ENCODE peak calls at places on chromosomes 6 and 20, in seven cellular contexts. J is neural progenitor cell, V is GM23338, Q is K562, N is fibroblast of lung, E is mesenchymal stem cell, G is HCT116. K is an unnamed sample.

GRCh38 chr20:61570796-61571195 is 318.7 kb downstream of the CDH4 start:
- DNase-seq in J (no peak), V (no peak), Q (no peak), N (no peak), E (no peak), G (no peak), K (no peak)

GRCh38 chr6:167779123-167779992 is 47.4 kb upstream of the AFDN start:
- DNase-seq in J (no peak), V (no peak), Q (no peak), N (no peak), E (no peak), G (no peak), K (no peak)

GRCh38 chr6:151300267-151300930 is 60.6 kb downstream of the AKAP12 start:
- DNase-seq in J (no peak), V (no peak), Q (no peak), N (peak; percentile 58), E (no peak), G (no peak), K (no peak)

GRCh38 chr20:51941503-51941902 is 139.2 kb upstream of the SALL4 start:
- DNase-seq in J (no peak), V (no peak), Q (no peak), N (no peak), E (no peak), G (no peak), K (no peak)

GRCh38 chr6:35602133-35602946 is 86.4 kb downstream of the FKBP5 start:
- DNase-seq in J (no peak), V (no peak), Q (no peak), N (peak; percentile 79), E (peak; percentile 82), G (no peak), K (peak; percentile 71)

GRCh38 chr6:111673086-111673485 is 67.4 kb upstream of the TRAF3IP2 start:
- DNase-seq in J (peak; percentile 53), V (no peak), Q (no peak), N (no peak), E (no peak), G (no peak), K (no peak)

GRCh38 chr20:18588554-18589043 is 745 bp downstream of the DTD1 start:
- DNase-seq in J (peak; percentile 58), V (peak; percentile 50), Q (peak; percentile 13), N (no peak), E (no peak), G (no peak), K (no peak)

GRCh38 chr6:34922177-34922663 is 33.2 kb downstream of the ANKS1A start:
- DNase-seq in J (no peak), V (no peak), Q (no peak), N (peak; percentile 47), E (peak; percentile 83), G (no peak), K (peak; percentile 87)

GRCh38 chr6:120219339-120219738 is 869.8 kb upstream of the MAN1A1 start:
- DNase-seq in J (no peak), V (no peak), Q (no peak), N (no peak), E (no peak), G (no peak), K (no peak)

GRCh38 chr20:59308493-59309201 is 8.2 kb downstream of the EDN3 start:
- DNase-seq in J (no peak), V (no peak), Q (peak; percentile 20), N (no peak), E (no peak), G (no peak), K (no peak)

GRCh38 chr20:59305898-59306640 is 5.7 kb downstream of the EDN3 start:
- DNase-seq in J (no peak), V (no peak), Q (no peak), N (no peak), E (no peak), G (no peak), K (no peak)

GRCh38 chr20:59309218-59309617 is 8.8 kb downstream of the EDN3 start:
- DNase-seq in J (no peak), V (no peak), Q (no peak), N (no peak), E (no peak), G (no peak), K (no peak)

GRCh38 chr20:59301343-59302007 is 1.1 kb downstream of the EDN3 start:
- DNase-seq in J (no peak), V (no peak), Q (no peak), N (no peak), E (no peak), G (no peak), K (no peak)

GRCh38 chr20:59307270-59307669 is 6.9 kb downstream of the EDN3 start:
- DNase-seq in J (no peak), V (no peak), Q (no peak), N (no peak), E (no peak), G (no peak), K (no peak)
- H3K27me3 ChIP-seq in J (peaks cover 30% of the 10 kb centered on the region), V (peaks cover 20% of the 10 kb centered on the region), Q (peaks cover 18% of the 10 kb centered on the region), N (no peaks in the 10 kb centered on the region), E (peaks cover 33% of the 10 kb centered on the region), G (peaks cover 37% of the 10 kb centered on the region), K (no peaks in the 10 kb centered on the region)

GRCh38 chr6:136719280-136720044 is 72.8 kb downstream of the MAP3K5 start:
- DNase-seq in J (peak; percentile 5), V (no peak), Q (no peak), N (no peak), E (no peak), G (no peak), K (peak; percentile 4)
- H2AFZ ChIP-seq in J (peak overlapping the region; percentile 29), V (peak overlapping the region; percentile 28), Q (no peak overlapping the region), N (no peak overlapping the region), E (no peak overlapping the region), G (no peak overlapping the region), K (no peak overlapping the region)

GRCh38 chr6:104953410-104953953 is 3.4 kb upstream of the LIN28B start:
- DNase-seq in J (peak; percentile 91), V (peak; percentile 90), Q (peak; percentile 51), N (no peak), E (peak; percentile 57), G (no peak), K (no peak)

GRCh38 chr6:104952911-104953409 is 3.9 kb upstream of the LIN28B start:
- DNase-seq in J (peak; percentile 85), V (peak; percentile 95), Q (peak; percentile 36), N (no peak), E (peak; percentile 59), G (no peak), K (no peak)

GRCh38 chr6:104955927-104956662 is 812 bp upstream of the LIN28B start:
- DNase-seq in J (peak; percentile 93), V (peak; percentile 94), Q (peak; percentile 77), N (no peak), E (peak; percentile 61), G (no peak), K (no peak)

GRCh38 chr6:104955491-104955890 is 1.4 kb upstream of the LIN28B start:
- DNase-seq in J (peak; percentile 73), V (peak; percentile 83), Q (peak; percentile 46), N (no peak), E (no peak), G (no peak), K (no peak)

GRCh38 chr6:104954091-104954797 is 2.7 kb upstream of the LIN28B start:
- DNase-seq in J (peak; percentile 49), V (peak; percentile 56), Q (no peak), N (no peak), E (no peak), G (no peak), K (no peak)
- H3K27me3 ChIP-seq in J (no peaks in the 10 kb centered on the region), V (no peaks in the 10 kb centered on the region), Q (no peaks in the 10 kb centered on the region), N (peaks cover 48% of the 10 kb centered on the region), E (peaks cover 90% of the 10 kb centered on the region), G (no peaks in the 10 kb centered on the region), K (peaks cover 89% of the 10 kb centered on the region)

DNA sequence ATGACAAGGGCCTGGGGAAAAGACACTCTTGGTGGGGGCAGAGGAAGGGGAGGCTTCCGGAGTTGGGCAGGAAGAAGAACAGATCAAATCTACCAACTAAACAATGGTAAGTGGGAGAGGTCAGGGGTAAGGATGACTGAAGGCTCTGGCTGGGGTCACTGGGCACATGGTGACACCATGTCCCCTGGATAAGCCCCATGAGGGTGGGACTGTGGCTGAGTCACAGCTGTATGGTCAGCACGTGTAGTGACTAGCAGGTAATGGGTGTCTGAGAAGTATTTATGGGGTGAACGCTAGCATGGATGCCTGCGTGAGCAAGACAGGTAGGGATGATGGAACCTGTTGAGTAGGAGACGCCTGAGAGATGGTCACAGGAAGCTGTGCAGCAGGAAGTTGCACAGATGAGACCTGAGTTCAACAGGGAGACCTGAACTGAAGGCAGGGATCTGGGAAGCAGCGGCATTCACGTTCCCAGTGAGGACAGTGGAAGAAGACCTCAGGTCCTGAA is 64.5 kb upstream of the SNX9 start:
- DNase-seq in J (no peak), V (no peak), Q (peak; percentile 64), N (no peak), E (no peak), G (no peak), K (no peak)
- H2AFZ ChIP-seq in J (no peak overlapping the region), V (no peak overlapping the region), Q (peak overlapping the region; percentile 90), N (no peak overlapping the region), E (no peak overlapping the region), G (no peak overlapping the region), K (no peak overlapping the region)

GRCh38 chr6:1611572-1612385 is 2.1 kb downstream of the FOXC1 start:
- DNase-seq in J (peak; percentile 56), V (peak; percentile 49), Q (no peak), N (peak; percentile 60), E (peak; percentile 39), G (no peak), K (peak; percentile 60)

GRCh38 chr6:1613631-1614447 is 4.1 kb downstream of the FOXC1 start:
- DNase-seq in J (peak; percentile 86), V (peak; percentile 90), Q (no peak), N (peak; percentile 20), E (no peak), G (no peak), K (peak; percentile 54)

GRCh38 chr6:1612386-1612893 is 2.7 kb downstream of the FOXC1 start:
- DNase-seq in J (no peak), V (no peak), Q (no peak), N (no peak), E (no peak), G (no peak), K (no peak)

GRCh38 chr6:1614448-1614766 is 4.7 kb downstream of the FOXC1 start:
- DNase-seq in J (peak; percentile 55), V (peak; percentile 51), Q (no peak), N (no peak), E (no peak), G (no peak), K (no peak)

DNA sequence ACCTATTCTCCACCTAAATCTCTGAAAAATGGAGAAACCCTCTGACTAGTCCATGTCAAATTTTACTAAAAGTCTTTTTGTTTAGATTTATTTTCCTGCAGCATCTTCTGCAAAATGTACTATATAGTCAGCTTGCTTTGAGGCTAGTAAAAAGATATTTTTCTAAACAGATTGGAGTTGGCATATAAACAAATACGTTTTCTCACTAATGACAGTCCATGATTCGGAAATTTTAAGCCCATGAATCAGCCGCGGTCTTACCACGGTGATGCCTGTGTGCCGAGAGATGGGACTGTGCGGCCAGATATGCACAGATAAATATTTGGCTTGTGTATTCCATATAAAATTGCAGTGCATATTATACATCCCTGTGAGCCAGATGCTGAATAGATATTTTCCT is 3.2 kb downstream of the FOXC1 start:
- DNase-seq in J (no peak), V (no peak), Q (no peak), N (peak; percentile 50), E (no peak), G (no peak), K (peak; percentile 84)
- H3K27me3 ChIP-seq in J (peaks cover 100% of the 10 kb centered on the region), V (peaks cover 97% of the 10 kb centered on the region), Q (peaks cover 48% of the 10 kb centered on the region), N (peaks cover 15% of the 10 kb centered on the region), E (peaks cover 26% of the 10 kb centered on the region), G (no peaks in the 10 kb centered on the region), K (peaks cover 13% of the 10 kb centered on the region)

GRCh38 chr20:4062721-4063606 is 47.6 kb upstream of the RNF24 start:
- DNase-seq in J (no peak), V (no peak), Q (peak; percentile 39), N (peak; percentile 42), E (no peak), G (no peak), K (no peak)
- H2AFZ ChIP-seq in J (no peak overlapping the region), V (peak overlapping the region; percentile 96), Q (peak overlapping the region; percentile 68), N (no peak overlapping the region), E (no peak overlapping the region), G (no peak overlapping the region), K (no peak overlapping the region)

GRCh38 chr6:26271640-26272090 is 93.3 kb upstream of the BTN3A2 start:
- DNase-seq in J (no peak), V (no peak), Q (no peak), N (no peak), E (no peak), G (no peak), K (no peak)
- H3K27me3 ChIP-seq in J (no peaks in the 10 kb centered on the region), V (no peaks in the 10 kb centered on the region), Q (no peaks in the 10 kb centered on the region), N (no peaks in the 10 kb centered on the region), E (no peaks in the 10 kb centered on the region), G (no peaks in the 10 kb centered on the region), K (no peaks in the 10 kb centered on the region)